ENCODE peak calls at places on chromosomes 3 and 15, in ten cellular contexts. Q is transverse colon; N is cardiac septum; W is RCC 7860; S is body of pancreas; R is CD8-positive, alpha-beta T cell; G is HT-29; B is activated CD8-positive, alpha-beta memory T cell treated with anti-CD3 and anti-CD28 coated beads for 1 hour; D is T-helper 1 cell; A is neural crest cell. T is an unnamed sample.

GRCh38 chr15:58498821-58499580 is 67.2 kb downstream of the LIPC start:
- DNase-seq in Q (no peak), N (no peak), W (peak; percentile 71), S (no peak), R (no peak), G (no peak), B (no peak), D (no peak), A (no peak), T (no peak)

GRCh38 chr15:38647683-38648082 is 83.1 kb upstream of the RASGRP1 start:
- DNase-seq in Q (no peak), N (no peak), W (peak; percentile 31), S (no peak), R (no peak), G (peak; percentile 37), B (no peak), D (no peak), A (no peak), T (no peak)

GRCh38 chr3:122560680-122561079 is 3.4 kb downstream of the PARP9 start:
- DNase-seq in Q (peak; percentile 56), N (no peak), W (peak; percentile 12), S (peak; percentile 69), R (peak; percentile 19), G (peak; percentile 90), B (no peak), D (peak; percentile 52), A (peak; percentile 41), T (no peak)

GRCh38 chr3:193997228-193998192 is 138.4 kb upstream of the HES1 start:
- DNase-seq in Q (no peak), N (no peak), W (no peak), S (no peak), R (no peak), G (no peak), B (no peak), D (no peak), A (no peak), T (no peak)

GRCh38 chr3:66405701-66406091 is 95.1 kb downstream of the LRIG1 start:
- DNase-seq in Q (peak; percentile 29), N (peak; percentile 62), W (peak; percentile 11), S (peak; percentile 63), R (no peak), G (no peak), B (no peak), D (no peak), A (no peak), T (no peak)

GRCh38 chr3:11367116-11367781 is 95.1 kb downstream of the ATG7 start:
- DNase-seq in Q (peak; percentile 25), N (no peak), W (no peak), S (no peak), R (no peak), G (no peak), B (no peak), D (no peak), A (peak; percentile 16), T (no peak)

GRCh38 chr3:142028174-142028833 is 121.0 kb downstream of the TFDP2 start:
- DNase-seq in Q (peak; percentile 14), N (no peak), W (no peak), S (peak; percentile 36), R (no peak), G (peak; percentile 36), B (no peak), D (peak; percentile 18), A (peak; percentile 29), T (no peak)

GRCh38 chr3:155745795-155746550 is 1.1 kb upstream of the PLCH1 start:
- DNase-seq in Q (peak; percentile 29), N (no peak), W (peak; percentile 45), S (peak; percentile 27), R (no peak), G (peak; percentile 79), B (no peak), D (no peak), A (peak; percentile 28), T (no peak)

GRCh38 chr3:183698318-183698731 is 728 bp downstream of the YEATS2 start:
- DNase-seq in Q (peak; percentile 25), N (no peak), W (no peak), S (peak; percentile 18), R (no peak), G (peak; percentile 34), B (no peak), D (peak; percentile 8), A (no peak), T (no peak)

GRCh38 chr15:74240002-74240568 is 4.0 kb downstream of the CCDC33 start:
- DNase-seq in Q (peak; percentile 88), N (peak; percentile 91), W (peak; percentile 97), S (peak; percentile 94), R (no peak), G (peak; percentile 97), B (no peak), D (no peak), A (no peak), T (no peak)

GRCh38 chr15:72375501-72375845 is 341 bp downstream of the HEXA start:
- DNase-seq in Q (peak; percentile 74), N (peak; percentile 87), W (no peak), S (peak; percentile 80), R (no peak), G (no peak), B (peak; percentile 6), D (no peak), A (no peak), T (no peak)

GRCh38 chr3:140177943-140178342 is 243.0 kb downstream of the CLSTN2 start:
- DNase-seq in Q (no peak), N (no peak), W (no peak), S (no peak), R (no peak), G (no peak), B (no peak), D (no peak), A (no peak), T (no peak)

GRCh38 chr3:46904303-46905190 is 27.0 kb downstream of the PTH1R start:
- DNase-seq in Q (no peak), N (peak; percentile 69), W (no peak), S (peak; percentile 14), R (no peak), G (no peak), B (no peak), D (no peak), A (no peak), T (no peak)

GRCh38 chr15:23565395-23566069 is at the start of gene MKRN3:
- DNase-seq in Q (peak; percentile 18), N (no peak), W (no peak), S (no peak), R (peak; percentile 6), G (no peak), B (peak; percentile 3), D (peak; percentile 38), A (peak; percentile 43), T (no peak)

GRCh38 chr3:15796771-15797599 is 794 bp downstream of the ANKRD28 start:
- DNase-seq in Q (no peak), N (no peak), W (peak; percentile 69), S (no peak), R (no peak), G (peak; percentile 32), B (no peak), D (no peak), A (peak; percentile 5), T (no peak)

GRCh38 chr3:132789959-132790358 is 67.8 kb upstream of the NPHP3 start:
- DNase-seq in Q (no peak), N (no peak), W (no peak), S (no peak), R (no peak), G (no peak), B (no peak), D (no peak), A (no peak), T (no peak)

GRCh38 chr15:58864602-58865419 is 68.7 kb downstream of the SLTM start:
- DNase-seq in Q (no peak), N (no peak), W (no peak), S (peak; percentile 66), R (no peak), G (no peak), B (no peak), D (no peak), A (no peak), T (no peak)

GRCh38 chr15:74384566-74385441 is 17.4 kb upstream of the CYP11A1 start:
- DNase-seq in Q (peak; percentile 58), N (no peak), W (peak; percentile 76), S (no peak), R (no peak), G (peak; percentile 18), B (no peak), D (no peak), A (no peak), T (no peak)

GRCh38 chr3:163726125-163726524 is 1352.2 kb downstream of the SI start:
- DNase-seq in Q (no peak), N (no peak), W (no peak), S (no peak), R (no peak), G (no peak), B (no peak), D (no peak), A (no peak), T (no peak)

GRCh38 chr3:14452676-14453367 is 50.4 kb downstream of the SLC6A6 start:
- DNase-seq in Q (peak; percentile 89), N (peak; percentile 95), W (peak; percentile 85), S (peak; percentile 91), R (no peak), G (peak; percentile 85), B (no peak), D (no peak), A (no peak), T (no peak)

GRCh38 chr3:129892857-129893615 is 475 bp downstream of the TMCC1 start:
- DNase-seq in Q (peak; percentile 74), N (peak; percentile 89), W (peak; percentile 21), S (no peak), R (peak; percentile 51), G (peak; percentile 61), B (peak; percentile 27), D (peak; percentile 13), A (peak; percentile 57), T (no peak)

GRCh38 chr15:25787855-25788521 is 75.1 kb downstream of the ATP10A start:
- DNase-seq in Q (peak; percentile 21), N (no peak), W (peak; percentile 36), S (no peak), R (no peak), G (peak; percentile 3), B (no peak), D (no peak), A (no peak), T (no peak)

GRCh38 chr15:37218351-37218916 is 118.1 kb upstream of the MEIS2 start:
- DNase-seq in Q (no peak), N (no peak), W (no peak), S (no peak), R (no peak), G (no peak), B (no peak), D (no peak), A (no peak), T (no peak)

GRCh38 chr3:193772389-193772788 is 179.4 kb downstream of the OPA1 start:
- DNase-seq in Q (no peak), N (no peak), W (no peak), S (no peak), R (no peak), G (no peak), B (no peak), D (no peak), A (no peak), T (no peak)

GRCh38 chr15:101255615-101256350 is 3.9 kb upstream of the CHSY1 start:
- DNase-seq in Q (no peak), N (no peak), W (no peak), S (peak; percentile 64), R (no peak), G (no peak), B (no peak), D (no peak), A (no peak), T (no peak)

GRCh38 chr3:159837725-159838124 is 150.9 kb upstream of the IL12A start:
- DNase-seq in Q (no peak), N (no peak), W (no peak), S (no peak), R (no peak), G (no peak), B (no peak), D (no peak), A (no peak), T (no peak)

GRCh38 chr15:84749111-84749991 is 959 bp downstream of the ZNF592 start:
- DNase-seq in Q (peak; percentile 41), N (peak; percentile 77), W (peak; percentile 11), S (peak; percentile 55), R (peak; percentile 17), G (peak; percentile 64), B (no peak), D (peak; percentile 36), A (no peak), T (no peak)

GRCh38 chr3:126245811-126246727 is 65.7 kb upstream of the ALDH1L1 start:
- DNase-seq in Q (peak; percentile 45), N (no peak), W (no peak), S (peak; percentile 66), R (no peak), G (peak; percentile 32), B (no peak), D (no peak), A (peak; percentile 48), T (no peak)

T was measured in cortex of kidney.